ENCODE peak calls at places on chromosomes 12 and 14, in nine cellular contexts. J is ovary, I is PC-3, D is fibroblast of pulmonary artery, Z is left ventricle myocardium inferior, R is dorsolateral prefrontal cortex, E is endodermal cell, O is choroid plexus epithelial cell, P is A549. T is an unnamed sample.

GRCh38 chr14:64998455-64998931 is 11.8 kb downstream of the FNTB start:
- DNase-seq in R (no peak), E (no peak), Z (no peak), O (peak; percentile 18), P (no peak), I (peak; percentile 91), D (peak; percentile 33), J (no peak), T (no peak)

GRCh38 chr12:119593578-119594398 is at the start of gene TMEM233:
- DNase-seq in D (no peak), P (no peak), J (no peak), O (no peak), I (no peak), Z (peak; percentile 24), R (no peak), E (peak; percentile 86), T (no peak)

GRCh38 chr12:57472391-57472790 is 7.3 kb downstream of the ARHGAP9 start:
- DNase-seq in R (no peak), O (no peak), I (no peak), P (no peak), J (no peak), E (no peak), Z (no peak), D (no peak), T (no peak)

GRCh38 chr14:100323121-100323941 is at the start of gene SLC25A47:
- DNase-seq in D (no peak), E (peak; percentile 46), Z (no peak), I (no peak), O (no peak), R (no peak), J (no peak), P (no peak), T (no peak)

GRCh38 chr12:107536613-107537012 is 149.0 kb upstream of the PWP1 start:
- DNase-seq in E (no peak), I (no peak), D (no peak), J (no peak), O (peak; percentile 28), P (no peak), R (no peak), Z (no peak), T (no peak)

GRCh38 chr12:43978546-43978945 is 142.7 kb downstream of the TMEM117 start:
- DNase-seq in E (no peak), D (no peak), Z (no peak), I (no peak), R (no peak), P (no peak), O (no peak), J (no peak), T (no peak)

GRCh38 chr12:104175726-104176247 is 37.8 kb upstream of the NFYB start:
- DNase-seq in P (no peak), D (no peak), E (no peak), Z (no peak), O (no peak), R (no peak), I (no peak), J (no peak), T (no peak)

GRCh38 chr14:92502541-92503286 is 10.9 kb upstream of the RIN3 start:
- DNase-seq in R (no peak), P (no peak), J (no peak), O (no peak), I (no peak), D (no peak), Z (no peak), E (peak; percentile 29), T (no peak)

GRCh38 chr14:79011091-79011919 is 841.1 kb downstream of the NRXN3 start:
- DNase-seq in D (peak; percentile 64), R (no peak), J (no peak), O (peak; percentile 74), Z (no peak), E (no peak), I (peak; percentile 85), P (peak; percentile 48), T (peak; percentile 32)

GRCh38 chr14:55133416-55133815 is 4.4 kb downstream of the LGALS3 start:
- DNase-seq in J (no peak), O (peak; percentile 61), P (no peak), Z (no peak), D (peak; percentile 72), I (no peak), E (no peak), R (no peak), T (no peak)

DNA sequence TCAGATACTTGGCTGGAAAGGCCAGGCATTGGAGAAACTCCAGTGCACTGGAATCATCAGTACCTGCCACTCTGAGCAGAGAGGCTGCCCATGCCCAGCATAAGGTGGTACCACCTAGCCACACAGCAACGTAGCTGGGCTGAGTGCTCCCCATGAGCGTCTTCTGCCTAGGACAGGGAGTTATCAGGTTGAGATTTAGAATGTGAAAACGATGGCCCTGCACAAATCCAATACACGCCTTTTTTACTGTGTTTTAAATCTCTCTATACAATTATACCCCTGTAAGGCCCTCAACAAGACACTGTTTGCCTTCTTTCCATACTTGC is 66.7 kb upstream of the PTGR2 start:
- DNase-seq in O (no peak), P (no peak), J (no peak), E (no peak), I (no peak), R (no peak), Z (no peak), D (no peak), T (no peak)
- H3K4me3 ChIP-seq in O (peak overlapping the region; percentile 64), P (peak overlapping the region; percentile 79), J (peak overlapping the region; percentile 73), E (peak overlapping the region; percentile 86), I (peak overlapping the region; percentile 73), R (peak overlapping the region; percentile 80), Z (peak overlapping the region; percentile 80), D (peak overlapping the region; percentile 63), T (peak overlapping the region; percentile 55)

DNA sequence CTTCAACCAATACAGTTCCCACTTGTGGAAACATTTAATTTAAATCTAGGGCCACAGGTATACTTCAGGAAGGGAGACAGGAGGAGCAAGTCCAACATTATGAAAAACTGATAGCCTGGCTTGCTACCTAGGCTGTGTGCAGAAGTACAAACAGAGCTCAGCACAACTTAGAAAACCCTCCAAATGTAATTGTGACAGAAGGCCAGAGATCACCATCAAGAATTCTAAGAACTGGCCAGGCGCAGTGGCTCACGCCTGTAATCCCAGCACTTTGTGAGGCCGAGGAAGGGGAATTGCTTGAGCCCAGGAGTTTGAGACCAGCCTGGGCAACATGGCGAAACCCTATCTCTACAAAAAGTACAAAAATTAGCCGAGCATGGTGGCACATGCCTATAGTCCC is 14.1 kb downstream of the ATP2B1 start:
- DNase-seq in D (no peak), P (no peak), J (no peak), R (no peak), O (no peak), I (no peak), Z (no peak), E (no peak), T (no peak)
- H3K4me3 ChIP-seq in D (no peak overlapping the region), P (no peak overlapping the region), J (no peak overlapping the region), R (no peak overlapping the region), O (no peak overlapping the region), I (no peak overlapping the region), Z (no peak overlapping the region), E (no peak overlapping the region), T (no peak overlapping the region)

GRCh38 chr14:104973215-104974145 is 4.7 kb downstream of the AHNAK2 start:
- DNase-seq in I (peak; percentile 99), R (peak; percentile 63), Z (peak; percentile 57), E (peak; percentile 90), J (peak; percentile 86), O (peak; percentile 91), P (peak; percentile 97), D (peak; percentile 95), T (peak; percentile 89)

GRCh38 chr14:104970231-104971068 is 7.7 kb downstream of the AHNAK2 start:
- DNase-seq in I (peak; percentile 86), O (peak; percentile 89), E (peak; percentile 79), R (no peak), J (peak; percentile 65), Z (peak; percentile 64), D (peak; percentile 80), P (peak; percentile 90), T (no peak)

GRCh38 chr14:104974146-104974541 is 4.0 kb downstream of the AHNAK2 start:
- DNase-seq in E (peak; percentile 47), R (no peak), P (no peak), Z (peak; percentile 9), O (no peak), J (peak; percentile 17), I (no peak), D (no peak), T (no peak)

GRCh38 chr14:104971447-104972240 is 6.5 kb downstream of the AHNAK2 start:
- DNase-seq in I (no peak), P (no peak), O (no peak), E (peak; percentile 44), R (no peak), J (peak; percentile 18), D (no peak), Z (peak; percentile 8), T (no peak)

DNA sequence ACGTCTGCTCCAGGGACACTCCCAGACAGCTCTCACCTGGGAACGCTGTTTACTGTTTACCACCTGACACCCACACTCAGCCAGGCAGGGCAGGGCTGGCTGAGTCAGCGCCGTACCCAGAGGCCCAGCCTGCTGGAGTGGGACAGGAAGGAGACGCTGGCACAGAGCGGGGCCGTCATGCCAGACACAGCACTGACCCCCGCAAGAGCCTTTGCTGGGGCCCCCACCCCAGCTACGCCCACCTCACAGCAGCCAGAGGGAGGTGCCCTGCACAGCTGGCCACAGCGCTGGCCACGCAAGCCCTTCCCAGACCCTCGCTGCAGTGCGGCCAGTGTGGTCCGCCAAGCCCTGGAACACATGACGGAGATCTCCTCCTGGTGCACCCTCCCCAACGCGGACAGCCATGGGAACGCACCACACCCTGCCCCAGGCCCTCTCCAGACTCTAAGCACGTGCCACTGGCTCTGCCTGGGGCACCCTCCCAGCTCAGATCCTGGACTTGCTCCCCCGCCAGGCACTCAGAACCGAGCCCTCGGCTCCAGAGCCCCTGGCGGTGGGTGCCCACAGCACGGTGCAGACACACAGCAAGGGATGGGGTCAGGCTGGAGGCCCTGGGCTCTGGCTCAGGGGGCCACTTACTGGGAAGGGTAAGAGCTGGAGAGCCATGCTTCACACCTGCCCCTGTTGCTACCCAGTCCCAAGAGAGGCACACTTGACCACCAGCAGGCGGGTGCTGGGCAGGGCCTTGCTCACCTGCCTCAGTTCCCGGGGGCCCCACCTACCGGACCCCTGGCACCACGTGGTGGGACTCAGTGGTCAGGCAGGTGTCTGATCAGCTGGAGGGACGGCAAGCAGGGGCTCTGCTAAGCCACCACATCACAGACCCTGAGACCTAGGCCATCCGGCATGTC is 5.6 kb downstream of the AHNAK2 start:
- DNase-seq in I (peak; percentile 97), P (peak; percentile 93), O (no peak), Z (peak; percentile 17), R (no peak), J (peak; percentile 68), D (no peak), E (peak; percentile 72), T (no peak)
- H3K4me3 ChIP-seq in I (peak overlapping the region; percentile 37), P (peak overlapping the region; percentile 11), O (no peak overlapping the region), Z (no peak overlapping the region), R (no peak overlapping the region), J (no peak overlapping the region), D (no peak overlapping the region), E (no peak overlapping the region), T (peak overlapping the region; percentile 16)

DNA sequence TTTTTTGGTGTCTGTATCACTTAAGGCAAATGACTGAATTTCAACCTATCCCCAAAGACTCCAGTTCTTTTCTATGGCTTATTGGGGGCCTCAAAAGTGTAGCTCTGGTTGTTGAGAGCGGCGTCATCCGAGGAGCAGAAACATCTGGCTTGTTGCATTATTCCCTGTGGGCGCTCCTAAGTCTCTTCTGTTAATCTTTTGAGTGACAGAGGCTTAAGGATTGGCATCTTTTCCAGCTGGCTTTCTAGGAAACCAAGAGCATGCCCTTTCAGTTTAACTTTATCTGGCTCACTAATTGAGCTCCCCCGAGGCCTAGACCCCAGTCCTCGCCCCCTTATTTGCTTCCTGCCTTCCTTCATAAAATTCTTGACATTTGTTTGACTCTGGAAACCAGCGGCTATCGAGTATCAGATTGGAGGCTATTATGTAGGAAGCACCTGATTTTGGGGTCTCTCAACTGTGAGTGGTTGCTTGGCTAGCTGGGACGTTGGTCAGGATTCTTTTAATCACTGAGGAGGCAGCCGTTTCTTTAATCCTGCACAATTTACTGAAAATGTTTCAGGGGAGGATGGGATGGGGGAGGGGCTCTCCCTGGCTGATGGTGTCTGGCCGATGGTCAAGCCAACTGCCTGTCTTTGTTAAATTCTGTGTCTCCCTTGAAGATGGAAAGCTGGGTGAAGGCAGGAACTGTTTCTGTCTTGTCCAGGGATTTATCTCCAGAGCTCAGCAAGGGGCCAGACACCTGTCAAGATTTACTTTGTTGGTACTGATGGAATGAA is 3.1 kb downstream of the SMOC1 start:
- DNase-seq in I (no peak), D (no peak), P (no peak), Z (no peak), R (no peak), E (no peak), J (no peak), O (no peak), T (no peak)
- H3K4me3 ChIP-seq in I (no peak overlapping the region), D (no peak overlapping the region), P (no peak overlapping the region), Z (no peak overlapping the region), R (peak overlapping the region; percentile 15), E (no peak overlapping the region), J (no peak overlapping the region), O (no peak overlapping the region), T (no peak overlapping the region)